ENCODE peak calls at places on chromosomes 2 and 18, in six cellular contexts. O is progenitor cell of endocrine pancreas; S is astrocyte of the spinal cord; E is activated T-cell treated with anti-CD3 and anti-CD28 coated beads for 4 hours; R is activated T-helper 1 cell treated with anti-CD3 and anti-CD28 coated beads, Interleukin-2, amount 50 U/mL, for 16 hours; F is fibroblast of the conjunctiva. U is an unnamed sample.

GRCh38 chr2:37721219-37721600 is 49.8 kb upstream of the CDC42EP3 start:
- DNase-seq in O (no peak), S (no peak), E (no peak), R (no peak), F (no peak), U (no peak)

GRCh38 chr2:41981417-41981816 is 66.4 kb upstream of the PKDCC start:
- DNase-seq in O (no peak), S (no peak), E (no peak), R (no peak), F (no peak), U (no peak)

GRCh38 chr18:35721431-35722081 is 140.0 kb downstream of the GALNT1 start:
- DNase-seq in O (no peak), S (no peak), E (no peak), R (no peak), F (no peak), U (no peak)

GRCh38 chr2:213429516-213429915 is 145.3 kb downstream of the SPAG16 start:
- DNase-seq in O (no peak), S (peak; percentile 20), E (no peak), R (no peak), F (no peak), U (no peak)

GRCh38 chr2:170495896-170496295 is 219.2 kb upstream of the SP5 start:
- DNase-seq in O (no peak), S (no peak), E (no peak), R (no peak), F (no peak), U (no peak)

GRCh38 chr2:174148833-174149232 is 99.5 kb downstream of the OLA1 start:
- DNase-seq in O (no peak), S (no peak), E (no peak), R (no peak), F (no peak), U (no peak)

GRCh38 chr2:217995741-217996141 is 7.1 kb downstream of the TNS1 start:
- DNase-seq in O (no peak), S (no peak), E (no peak), R (no peak), F (peak; percentile 77), U (no peak)

GRCh38 chr2:8611246-8611645 is 70.6 kb upstream of the ID2 start:
- DNase-seq in O (no peak), S (no peak), E (no peak), R (no peak), F (no peak), U (no peak)

GRCh38 chr2:112579280-112579679 is 5.1 kb upstream of the CHCHD5 start:
- DNase-seq in O (no peak), S (peak; percentile 88), E (no peak), R (no peak), F (peak; percentile 81), U (no peak)

GRCh38 chr18:49849331-49850217 is 36.2 kb upstream of the ACAA2 start:
- DNase-seq in O (no peak), S (peak; percentile 92), E (no peak), R (no peak), F (peak; percentile 70), U (no peak)

GRCh38 chr18:22556271-22556990 is 138.7 kb upstream of the CTAGE1 start:
- DNase-seq in O (no peak), S (peak; percentile 38), E (no peak), R (no peak), F (no peak), U (no peak)

GRCh38 chr18:6610436-6610835 is 119.1 kb upstream of the ARHGAP28 start:
- DNase-seq in O (no peak), S (no peak), E (no peak), R (no peak), F (no peak), U (no peak)

GRCh38 chr18:35267161-35267651 is 22.8 kb downstream of the ZSCAN30 start:
- DNase-seq in O (no peak), S (peak; percentile 63), E (peak; percentile 62), R (peak; percentile 63), F (peak; percentile 22), U (peak; percentile 45)

GRCh38 chr2:239467956-239468490 is 67.2 kb upstream of the HDAC4 start:
- DNase-seq in O (peak; percentile 5), S (no peak), E (no peak), R (no peak), F (no peak), U (no peak)

GRCh38 chr18:35490894-35491688 is 6.7 kb downstream of the INO80C start:
- DNase-seq in O (no peak), S (peak; percentile 73), E (no peak), R (no peak), F (no peak), U (no peak)

GRCh38 chr2:120924924-120925323 is 189.3 kb downstream of the GLI2 start:
- DNase-seq in O (no peak), S (no peak), E (no peak), R (no peak), F (no peak), U (no peak)

GRCh38 chr2:235630723-235631122 is 136.9 kb downstream of the AGAP1 start:
- DNase-seq in O (no peak), S (no peak), E (no peak), R (no peak), F (no peak), U (no peak)

GRCh38 chr2:71783215-71783614 is 329.9 kb downstream of the DYSF start:
- DNase-seq in O (no peak), S (no peak), E (no peak), R (no peak), F (no peak), U (no peak)